ENCODE peak calls at places on chromosomes 12 and 14, in nine cellular contexts. F, X, Z, W, O, P, G, Q and J are unnamed samples.

GRCh38 chr12:52833922-52834726 is at the start of gene KRT79:
- DNase-seq in F (no peak), X (no peak), Z (peak; percentile 32), W (no peak), O (no peak), P (no peak), G (no peak), Q (no peak), J (no peak)

GRCh38 chr14:98925362-98926040 is 346.5 kb downstream of the BCL11B start:
- DNase-seq in F (no peak), X (no peak), Z (no peak), W (no peak), O (no peak), P (no peak), G (no peak), Q (no peak), J (no peak)

GRCh38 chr12:76237086-76237701 is 111.0 kb downstream of the BBS10 start:
- DNase-seq in F (no peak), X (no peak), Z (no peak), W (no peak), O (no peak), P (no peak), G (no peak), Q (no peak), J (no peak)

GRCh38 chr12:104930388-104931326 is 27.4 kb downstream of the SLC41A2 start:
- DNase-seq in F (no peak), X (no peak), Z (no peak), W (no peak), O (no peak), P (no peak), G (peak; percentile 14), Q (no peak), J (no peak)

GRCh38 chr14:68512088-68512487 is 280.8 kb downstream of the ZFP36L1 start:
- DNase-seq in F (no peak), X (no peak), Z (no peak), W (no peak), O (peak; percentile 63), P (no peak), G (no peak), Q (no peak), J (no peak)

GRCh38 chr12:57895337-57896138 is 45.8 kb upstream of the ATP23 start:
- DNase-seq in F (no peak), X (no peak), Z (no peak), W (no peak), O (no peak), P (no peak), G (no peak), Q (no peak), J (no peak)

GRCh38 chr12:26274441-26275312 is 79.3 kb downstream of the SSPN start:
- DNase-seq in F (peak; percentile 87), X (peak; percentile 86), Z (peak; percentile 92), W (peak; percentile 50), O (peak; percentile 98), P (no peak), G (peak; percentile 27), Q (no peak), J (no peak)

GRCh38 chr12:17108877-17109520 is 503.0 kb upstream of the LMO3 start:
- DNase-seq in F (no peak), X (no peak), Z (no peak), W (no peak), O (no peak), P (no peak), G (no peak), Q (no peak), J (no peak)

GRCh38 chr12:754871-755562 is 2.6 kb downstream of the WNK1 start:
- DNase-seq in F (no peak), X (no peak), Z (no peak), W (no peak), O (peak; percentile 63), P (no peak), G (peak; percentile 21), Q (no peak), J (no peak)

GRCh38 chr14:77181603-77182437 is at the start of gene TMEM63C:
- DNase-seq in F (no peak), X (no peak), Z (no peak), W (peak; percentile 91), O (peak; percentile 5), P (peak; percentile 16), G (peak; percentile 53), Q (peak; percentile 98), J (no peak)